ENCODE peak calls at places on chromosomes 13 and 19, in six cellular contexts. One of them, this sample, is unnamed.
A peak's percentile ranks its signal among the peaks of the same experiment; 100 is the strongest.

GRCh38 chr13:51717786-51718398 is 86.1 kb downstream of the DHRS12 start:
- DNase-seq in mucosa of descending colon: no peak
- DNase-seq in ureter: no peak
- DNase-seq in substantia nigra: no peak
- DNase-seq in lower lobe of right lung: no peak
- DNase-seq in iris pigment epithelial cell: no peak
- DNase-seq in this sample: no peak

GRCh38 chr13:43116242-43116641 is 92.9 kb downstream of the DNAJC15 start:
- DNase-seq in mucosa of descending colon: no peak
- DNase-seq in lower lobe of right lung: no peak
- DNase-seq in ureter: no peak
- DNase-seq in substantia nigra: no peak
- DNase-seq in iris pigment epithelial cell: no peak
- DNase-seq in this sample: no peak

GRCh38 chr13:80341771-80342271 is 895 bp upstream of the SPRY2 start:
- DNase-seq in mucosa of descending colon: peak; percentile 63
- DNase-seq in iris pigment epithelial cell: peak; percentile 62
- DNase-seq in substantia nigra: no peak
- DNase-seq in lower lobe of right lung: peak; percentile 76
- DNase-seq in ureter: peak; percentile 59
- DNase-seq in this sample: peak; percentile 83

GRCh38 chr13:113730145-113730750 is 28.8 kb upstream of the TMEM255B start:
- DNase-seq in iris pigment epithelial cell: no peak
- DNase-seq in ureter: no peak
- DNase-seq in lower lobe of right lung: peak; percentile 34
- DNase-seq in mucosa of descending colon: no peak
- DNase-seq in substantia nigra: no peak
- DNase-seq in this sample: no peak

GRCh38 chr19:2461751-2462634 is 5.2 kb upstream of the LMNB2 start:
- DNase-seq in substantia nigra: no peak
- DNase-seq in iris pigment epithelial cell: no peak
- DNase-seq in mucosa of descending colon: peak; percentile 59
- DNase-seq in ureter: no peak
- DNase-seq in lower lobe of right lung: peak; percentile 58
- DNase-seq in this sample: no peak

GRCh38 chr19:51448745-51449093 is 9.5 kb downstream of the SIGLEC8 start:
- DNase-seq in substantia nigra: no peak
- DNase-seq in lower lobe of right lung: no peak
- DNase-seq in iris pigment epithelial cell: no peak
- DNase-seq in mucosa of descending colon: no peak
- DNase-seq in ureter: no peak
- DNase-seq in this sample: no peak

GRCh38 chr19:17872251-17873001 is 681 bp downstream of the SLC5A5 start:
- DNase-seq in iris pigment epithelial cell: no peak
- DNase-seq in mucosa of descending colon: peak; percentile 32
- DNase-seq in ureter: no peak
- DNase-seq in lower lobe of right lung: no peak
- DNase-seq in substantia nigra: no peak
- DNase-seq in this sample: no peak

GRCh38 chr19:49188626-49189200 is 31.1 kb downstream of the TRPM4 start:
- DNase-seq in lower lobe of right lung: peak; percentile 29
- DNase-seq in ureter: no peak
- DNase-seq in substantia nigra: no peak
- DNase-seq in mucosa of descending colon: no peak
- DNase-seq in iris pigment epithelial cell: no peak
- DNase-seq in this sample: no peak

GRCh38 chr19:19459707-19460251 is 54.3 kb downstream of the GATAD2A start:
- DNase-seq in ureter: no peak
- DNase-seq in iris pigment epithelial cell: peak; percentile 69
- DNase-seq in lower lobe of right lung: peak; percentile 65
- DNase-seq in mucosa of descending colon: peak; percentile 51
- DNase-seq in substantia nigra: no peak
- DNase-seq in this sample: no peak

GRCh38 chr19:17488593-17489391 is 18.5 kb downstream of the SLC27A1 start:
- DNase-seq in ureter: peak; percentile 87
- DNase-seq in mucosa of descending colon: peak; percentile 94
- DNase-seq in iris pigment epithelial cell: peak; percentile 54
- DNase-seq in substantia nigra: no peak
- DNase-seq in lower lobe of right lung: peak; percentile 94
- DNase-seq in this sample: peak; percentile 59

GRCh38 chr19:31976775-31977536 is 368.5 kb upstream of the ZNF507 start:
- DNase-seq in substantia nigra: no peak
- DNase-seq in mucosa of descending colon: no peak
- DNase-seq in lower lobe of right lung: no peak
- DNase-seq in iris pigment epithelial cell: no peak
- DNase-seq in ureter: peak; percentile 20
- DNase-seq in this sample: no peak

GRCh38 chr19:54608205-54608604 is 14.8 kb downstream of the LILRA1 start:
- DNase-seq in iris pigment epithelial cell: no peak
- DNase-seq in mucosa of descending colon: no peak
- DNase-seq in substantia nigra: no peak
- DNase-seq in lower lobe of right lung: no peak
- DNase-seq in ureter: no peak
- DNase-seq in this sample: no peak

GRCh38 chr13:50708461-50708860 is 135.0 kb downstream of the DLEU7 start:
- DNase-seq in mucosa of descending colon: no peak
- DNase-seq in ureter: no peak
- DNase-seq in iris pigment epithelial cell: no peak
- DNase-seq in substantia nigra: no peak
- DNase-seq in lower lobe of right lung: no peak
- DNase-seq in this sample: no peak

GRCh38 chr13:47798906-47799305 is 202.2 kb downstream of the SUCLA2 start:
- DNase-seq in mucosa of descending colon: no peak
- DNase-seq in iris pigment epithelial cell: peak; percentile 15
- DNase-seq in substantia nigra: no peak
- DNase-seq in ureter: no peak
- DNase-seq in lower lobe of right lung: no peak
- DNase-seq in this sample: no peak

GRCh38 chr13:33633701-33634525 is 184.0 kb upstream of the RFC3 start:
- DNase-seq in mucosa of descending colon: no peak
- DNase-seq in lower lobe of right lung: no peak
- DNase-seq in iris pigment epithelial cell: peak; percentile 76
- DNase-seq in ureter: no peak
- DNase-seq in substantia nigra: no peak
- DNase-seq in this sample: no peak